ENCODE peak calls at places on chromosome 10, in five cellular contexts. Y is uterus, N is cardiac fibroblast, R is heart left ventricle, G is A549. C is an unnamed sample.

GRCh38 chr10:75553550-75553949 is 122.1 kb downstream of the LRMDA start:
- DNase-seq in Y (no peak), N (no peak), R (no peak), G (no peak), C (no peak)

GRCh38 chr10:11066520-11066919 is 48.8 kb downstream of the CELF2 start:
- DNase-seq in Y (no peak), N (no peak), R (no peak), G (no peak), C (no peak)

GRCh38 chr10:88165849-88166271 is 302.4 kb downstream of the PTEN start:
- DNase-seq in Y (no peak), N (peak; percentile 41), R (no peak), G (no peak), C (peak; percentile 16)

GRCh38 chr10:92592761-92593552 is at the start of gene KIF11:
- DNase-seq in Y (peak; percentile 97), N (peak; percentile 97), R (peak; percentile 99), G (peak; percentile 97), C (peak; percentile 86)

GRCh38 chr10:130741901-130742625 is 569.5 kb downstream of the TCERG1L start:
- DNase-seq in Y (no peak), N (no peak), R (no peak), G (no peak), C (no peak)

GRCh38 chr10:101779544-101780186 is 3.6 kb downstream of the NPM3 start:
- DNase-seq in Y (peak; percentile 74), N (peak; percentile 69), R (peak; percentile 85), G (peak; percentile 73), C (no peak)

GRCh38 chr10:119526606-119527592 is 15.6 kb downstream of the RGS10 start:
- DNase-seq in Y (no peak), N (no peak), R (no peak), G (peak; percentile 25), C (no peak)

GRCh38 chr10:22999942-23000341 is 72.1 kb downstream of the ARMC3 start:
- DNase-seq in Y (no peak), N (no peak), R (no peak), G (no peak), C (no peak)

GRCh38 chr10:23106508-23106907 is 11.1 kb downstream of the MSRB2 start:
- DNase-seq in Y (no peak), N (no peak), R (no peak), G (no peak), C (no peak)

GRCh38 chr10:52779541-52780390 is 7.2 kb upstream of the MBL2 start:
- DNase-seq in Y (no peak), N (peak; percentile 76), R (peak; percentile 43), G (peak; percentile 62), C (peak; percentile 4)

GRCh38 chr10:13987472-13987871 is 343.3 kb downstream of the FRMD4A start:
- DNase-seq in Y (no peak), N (peak; percentile 57), R (no peak), G (peak; percentile 11), C (peak; percentile 85)

GRCh38 chr10:97229322-97229721 is 43.6 kb upstream of the SLIT1 start:
- DNase-seq in Y (no peak), N (no peak), R (no peak), G (peak; percentile 30), C (no peak)

GRCh38 chr10:178723-179122 is 43.5 kb downstream of the ZMYND11 start:
- DNase-seq in Y (no peak), N (no peak), R (no peak), G (no peak), C (no peak)

GRCh38 chr10:132307823-132308587 is at the start of gene STK32C:
- DNase-seq in Y (peak; percentile 90), N (peak; percentile 94), R (peak; percentile 95), G (peak; percentile 93), C (peak; percentile 50)

GRCh38 chr10:96370575-96371157 is 11.9 kb upstream of the OPALIN start:
- DNase-seq in Y (peak; percentile 44), N (peak; percentile 50), R (no peak), G (peak; percentile 62), C (no peak)

GRCh38 chr10:124632064-124632531 is 112.1 kb downstream of the FAM53B start:
- DNase-seq in Y (peak; percentile 61), N (peak; percentile 31), R (peak; percentile 67), G (no peak), C (no peak)

GRCh38 chr10:124239666-124240065 is 146.3 kb upstream of the CHST15 start:
- DNase-seq in Y (no peak), N (no peak), R (no peak), G (no peak), C (no peak)

GRCh38 chr10:48599830-48600134 is 5.1 kb downstream of the ARHGAP22 start:
- DNase-seq in Y (no peak), N (no peak), R (no peak), G (no peak), C (no peak)

GRCh38 chr10:7576340-7576739 is 90.4 kb downstream of the ITIH5 start:
- DNase-seq in Y (no peak), N (no peak), R (no peak), G (no peak), C (no peak)

GRCh38 chr10:59387951-59388431 is 25.6 kb upstream of the FAM13C start:
- DNase-seq in Y (no peak), N (peak; percentile 90), R (no peak), G (peak; percentile 4), C (peak; percentile 93)

GRCh38 chr10:125692932-125693847 is 10.2 kb upstream of the TEX36 start:
- DNase-seq in Y (no peak), N (no peak), R (no peak), G (no peak), C (no peak)

GRCh38 chr10:53111529-53111928 is 338.9 kb upstream of the MBL2 start:
- DNase-seq in Y (no peak), N (no peak), R (no peak), G (no peak), C (no peak)

GRCh38 chr10:49363309-49364031 is 32.4 kb downstream of the DRGX start:
- DNase-seq in Y (no peak), N (no peak), R (no peak), G (no peak), C (no peak)

GRCh38 chr10:24237801-24238390 is 29.0 kb downstream of the KIAA1217 start:
- DNase-seq in Y (no peak), N (no peak), R (no peak), G (no peak), C (no peak)
- H3K4me3 ChIP-seq in Y (no peak overlapping the region), N (no peak overlapping the region), R (no peak overlapping the region), G (no peak overlapping the region), C (no peak overlapping the region)

DNA sequence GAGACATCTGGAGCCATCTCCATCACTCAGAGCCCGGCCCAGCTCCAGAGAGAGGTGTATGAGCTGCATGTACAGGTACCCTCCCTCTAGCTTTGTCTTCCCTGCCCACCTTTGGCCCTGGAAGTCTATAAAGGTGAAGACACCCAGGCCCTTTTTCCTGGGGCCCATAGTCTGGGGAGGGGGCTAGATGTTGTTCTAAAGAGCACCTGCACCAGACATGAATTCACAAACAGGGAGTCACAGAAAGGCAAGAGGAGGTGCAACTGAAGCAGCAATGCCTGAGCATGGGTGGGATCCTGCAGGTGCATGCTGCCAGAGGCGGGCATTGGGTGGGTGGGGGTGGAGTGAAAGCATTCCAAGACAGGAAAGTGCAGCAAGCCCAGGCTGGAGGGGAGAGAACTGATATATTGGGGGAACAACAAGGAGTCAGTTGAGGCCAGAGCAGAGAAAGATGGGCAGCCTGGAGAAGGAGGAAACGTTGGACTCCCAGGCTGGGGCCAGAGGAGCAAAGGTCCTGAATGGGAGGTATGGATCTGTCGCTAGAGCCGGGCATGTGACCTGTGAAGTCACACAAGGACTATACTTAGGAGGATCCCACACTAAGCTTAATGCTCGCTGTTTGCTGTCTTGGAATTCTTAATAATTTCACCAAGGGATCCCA is 11.6 kb downstream of the CDHR1 start:
- DNase-seq in Y (no peak), N (no peak), R (no peak), G (no peak), C (no peak)
- H3K4me3 ChIP-seq in Y (no peak overlapping the region), N (no peak overlapping the region), R (no peak overlapping the region), G (no peak overlapping the region), C (no peak overlapping the region)

GRCh38 chr10:110304780-110305421 is at the start of gene SMNDC1:
- DNase-seq in Y (peak; percentile 99), N (peak; percentile 99), R (peak; percentile 98), G (peak; percentile 99), C (peak; percentile 90)
- H3K4me3 ChIP-seq in Y (peak within 1 kb of the TSS; percentile 80), N (peak within 1 kb of the TSS; percentile 84), R (peak within 1 kb of the TSS; percentile 90), G (peak within 1 kb of the TSS; percentile 93), C (peak within 1 kb of the TSS; percentile 73)

DNA sequence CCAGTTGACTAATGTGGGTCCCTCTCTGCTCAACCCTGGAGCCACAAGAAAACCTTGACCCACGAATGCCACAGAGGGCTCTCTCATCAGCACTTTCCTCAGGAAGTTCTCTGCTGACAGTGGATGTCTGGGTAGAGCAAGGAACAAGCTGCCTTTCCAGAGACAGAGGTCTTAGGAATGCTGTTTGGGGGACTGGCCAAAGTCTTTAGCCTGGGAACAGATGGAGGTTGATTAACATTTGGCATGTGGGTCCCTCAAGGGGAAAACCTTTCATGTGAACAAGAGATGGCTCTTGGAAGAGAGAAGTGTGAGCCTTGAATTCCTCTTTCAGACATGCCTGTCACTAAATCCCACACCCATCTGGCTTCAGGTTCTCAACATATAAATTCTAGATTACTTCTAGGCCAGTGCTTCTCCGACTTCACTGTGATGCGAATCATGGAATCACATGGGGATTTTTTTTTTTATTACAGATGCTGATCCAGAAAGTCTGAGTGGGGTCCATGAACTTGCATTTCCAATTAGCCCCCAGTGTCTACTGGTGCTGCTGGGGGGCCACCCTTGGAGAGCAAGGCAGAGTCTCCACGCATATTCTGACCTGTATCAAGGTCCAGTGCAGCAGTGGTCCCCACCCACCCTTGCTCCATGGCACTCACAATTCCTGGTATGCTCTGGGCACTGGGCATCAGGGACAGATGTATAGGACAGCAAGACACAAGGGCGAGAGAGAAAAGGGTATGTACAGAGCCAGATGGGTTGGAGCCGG is 360.4 kb downstream of the CXCL12 start:
- DNase-seq in Y (no peak), N (no peak), R (no peak), G (no peak), C (no peak)
- H3K4me3 ChIP-seq in Y (no peak overlapping the region), N (no peak overlapping the region), R (no peak overlapping the region), G (no peak overlapping the region), C (no peak overlapping the region)

DNA sequence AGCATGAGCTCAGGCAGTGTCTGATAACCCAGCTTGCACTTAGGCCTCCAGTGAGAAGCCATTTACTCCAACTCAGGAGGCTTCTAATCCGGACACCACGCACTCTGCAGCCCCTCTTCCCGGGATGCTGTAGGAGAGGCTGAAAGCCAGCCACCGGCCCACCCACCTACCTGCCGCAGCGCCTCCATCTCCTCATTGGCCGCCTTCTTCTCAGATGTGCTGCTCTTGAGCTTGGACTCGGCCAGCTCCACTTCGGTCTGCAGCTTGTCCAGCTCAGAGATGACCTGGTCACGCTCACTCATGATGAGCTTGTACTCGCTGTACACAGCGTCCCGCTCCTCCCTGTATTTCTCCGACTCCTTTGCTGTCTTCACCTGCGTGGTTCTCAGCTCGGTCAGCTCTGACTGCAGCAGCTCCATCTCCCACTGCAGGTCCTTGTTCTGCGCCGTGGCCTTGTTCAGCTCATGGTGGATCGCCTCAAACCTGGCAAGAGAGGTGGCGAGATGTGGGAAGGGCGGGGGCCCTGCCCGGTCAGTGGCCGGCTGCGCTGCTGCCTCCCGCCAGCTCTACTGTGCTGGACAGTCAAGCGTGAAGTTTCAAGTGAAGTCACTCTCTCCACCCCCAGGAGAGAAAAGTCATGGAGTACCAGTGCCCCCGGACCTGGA is 84.7 kb downstream of the DLG5 start:
- DNase-seq in Y (no peak), N (no peak), R (no peak), G (no peak), C (no peak)
- H3K4me3 ChIP-seq in Y (no peak overlapping the region), N (no peak overlapping the region), R (no peak overlapping the region), G (no peak overlapping the region), C (no peak overlapping the region)

DNA sequence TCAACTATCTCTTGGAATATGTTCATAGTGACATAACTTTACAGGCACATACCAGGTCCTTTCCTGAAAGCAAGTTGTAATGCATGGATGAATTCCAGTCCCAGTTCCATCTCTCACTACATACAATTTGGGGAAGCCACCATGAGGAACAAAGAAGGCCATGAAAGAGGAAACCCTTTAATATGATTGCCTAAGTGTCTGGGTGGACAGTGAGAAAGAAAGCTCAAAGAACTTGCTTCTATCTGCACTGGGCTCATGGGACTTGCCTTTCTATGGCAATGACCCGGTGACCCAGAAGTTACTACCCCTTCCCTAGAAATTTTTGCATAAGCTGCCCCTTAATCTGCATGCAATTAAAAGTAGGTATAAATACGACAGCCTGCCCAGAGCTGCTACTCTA is 557.7 kb downstream of the KCNMA1 start:
- DNase-seq in Y (no peak), N (no peak), R (no peak), G (no peak), C (no peak)
- H3K4me3 ChIP-seq in Y (no peak overlapping the region), N (no peak overlapping the region), R (no peak overlapping the region), G (no peak overlapping the region), C (no peak overlapping the region)